ENCODE peak calls at places on chromosomes 5 and 9, in nine cellular contexts. L is OCI-LY7, W is neural progenitor cell, F is PC-3, H is GM23338, U is hepatocyte, K is MM.1S, B is SK-N-SH, Q is HCT116. P is an unnamed sample.

GRCh38 chr5:143141652-143142051 is 261.8 kb downstream of the NR3C1 start:
- DNase-seq in Q (no peak), W (no peak), K (no peak), L (no peak), U (no peak), H (no peak), B (no peak), F (no peak), P (no peak)

GRCh38 chr9:37531699-37532098 is 44.5 kb downstream of the FBXO10 start:
- DNase-seq in Q (no peak), K (peak; percentile 84), B (no peak), H (no peak), W (no peak), L (peak; percentile 55), F (no peak), U (no peak), P (no peak)

GRCh38 chr9:69218166-69218565 is 44.1 kb downstream of the TJP2 start:
- DNase-seq in U (no peak), L (no peak), B (no peak), K (no peak), W (no peak), H (no peak), Q (no peak), F (no peak), P (no peak)

GRCh38 chr9:107952773-107953172 is 463.2 kb upstream of the KLF4 start:
- DNase-seq in H (no peak), L (no peak), Q (no peak), W (no peak), K (no peak), F (no peak), U (no peak), B (no peak), P (no peak)

GRCh38 chr9:36928670-36929349 is 105.3 kb downstream of the PAX5 start:
- DNase-seq in W (no peak), Q (no peak), H (no peak), U (peak; percentile 36), B (no peak), K (no peak), L (no peak), F (peak; percentile 65), P (peak; percentile 76)

GRCh38 chr9:135878528-135879236 is 28.7 kb downstream of the CAMSAP1 start:
- DNase-seq in L (no peak), H (no peak), F (no peak), U (no peak), Q (no peak), B (no peak), W (no peak), K (no peak), P (no peak)

GRCh38 chr5:59693492-59693891 is 200.0 kb downstream of the PDE4D start:
- DNase-seq in K (no peak), L (no peak), F (no peak), B (no peak), W (no peak), H (no peak), Q (no peak), U (no peak), P (no peak)

GRCh38 chr5:149636861-149637246 is 55.6 kb downstream of the ARHGEF37 start:
- DNase-seq in U (peak; percentile 69), H (peak; percentile 96), W (peak; percentile 80), F (peak; percentile 98), K (peak; percentile 27), L (peak; percentile 59), Q (peak; percentile 65), B (peak; percentile 81), P (peak; percentile 90)

GRCh38 chr5:45277860-45278259 is 418.3 kb downstream of the HCN1 start:
- DNase-seq in H (no peak), Q (peak; percentile 51), F (no peak), B (no peak), L (no peak), W (no peak), U (no peak), K (no peak), P (no peak)

GRCh38 chr9:126671381-126671831 is 57.7 kb downstream of the LMX1B start:
- DNase-seq in L (no peak), B (peak; percentile 70), W (peak; percentile 83), H (peak; percentile 28), K (no peak), Q (no peak), F (no peak), U (no peak), P (no peak)

DNA sequence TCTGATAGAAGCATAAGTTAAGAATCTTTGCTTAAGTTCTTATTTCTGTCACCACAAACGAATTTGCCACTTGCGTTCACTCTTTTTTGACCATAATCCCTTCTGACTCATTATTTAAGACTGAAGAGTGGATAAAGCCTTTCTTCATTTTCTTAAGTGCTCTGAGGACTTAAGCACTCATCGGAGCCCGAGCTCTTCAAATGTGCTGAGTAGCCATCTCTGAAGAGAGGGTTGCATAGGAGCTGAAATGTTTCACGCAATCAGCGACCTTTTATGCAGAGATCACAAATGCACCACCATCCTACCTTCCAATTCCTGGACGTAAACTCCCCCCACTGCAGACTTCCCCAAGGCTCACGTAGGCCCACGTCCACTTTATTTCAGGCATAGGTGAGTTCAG is 699.2 kb downstream of the IRX1 start:
- DNase-seq in W (peak; percentile 36), U (no peak), B (no peak), L (no peak), H (no peak), F (no peak), Q (no peak), K (no peak), P (no peak)
- H3K79me2 ChIP-seq in W (no peaks in the 10 kb centered on the region), U (no peaks in the 10 kb centered on the region), B (no peaks in the 10 kb centered on the region), L (no peaks in the 10 kb centered on the region), H (no peaks in the 10 kb centered on the region), F (no peaks in the 10 kb centered on the region), Q (no peaks in the 10 kb centered on the region), K (no peaks in the 10 kb centered on the region), P (no peaks in the 10 kb centered on the region)

GRCh38 chr5:83471405-83472212 is at the start of gene VCAN:
- DNase-seq in U (peak; percentile 84), K (no peak), H (peak; percentile 84), W (peak; percentile 84), B (peak; percentile 59), Q (peak; percentile 53), F (peak; percentile 51), L (no peak), P (peak; percentile 89)
- TF ChIP-seq EZH2phosphoT487 in U (no peak), K (no peak), H (no peak), W (no peak), B (no peak), Q (no peak), F (no peak), L (no peak), P (no peak)

DNA sequence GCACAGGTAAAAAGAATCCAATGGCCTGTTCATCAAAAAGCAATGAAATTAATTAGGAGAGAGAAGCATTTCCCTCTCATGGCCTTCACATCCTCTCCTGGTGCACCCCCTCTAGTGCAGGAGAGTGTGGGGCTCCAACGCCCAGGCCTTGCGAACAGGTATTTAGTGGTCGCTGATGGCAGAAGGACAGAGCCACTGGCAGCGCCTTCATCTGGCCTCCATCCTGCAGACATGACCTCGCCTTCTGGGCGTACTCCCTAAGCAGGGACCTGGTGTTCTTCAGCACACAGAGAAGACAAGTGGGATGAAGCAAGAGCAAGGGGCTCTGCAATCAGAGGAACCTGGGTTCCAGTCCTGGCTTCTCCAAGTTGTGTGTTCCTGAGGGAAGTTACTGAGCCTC is 77.5 kb downstream of the SEMA4D start:
- DNase-seq in U (no peak), L (no peak), W (no peak), B (no peak), K (no peak), Q (no peak), F (no peak), H (no peak), P (no peak)
- H3K4me2 ChIP-seq in U (no peak overlapping the region), L (no peak overlapping the region), W (no peak overlapping the region), B (no peak overlapping the region), K (no peak overlapping the region), Q (no peak overlapping the region), F (no peak overlapping the region), H (no peak overlapping the region), P (no peak overlapping the region)

GRCh38 chr5:116546743-116547124 is 27.9 kb downstream of the SEMA6A start:
- DNase-seq in W (no peak), B (no peak), K (no peak), L (no peak), Q (no peak), U (no peak), F (no peak), H (no peak), P (no peak)
- H3K79me2 ChIP-seq in W (peaks cover 100% of the 10 kb centered on the region), B (no peaks in the 10 kb centered on the region), K (no peaks in the 10 kb centered on the region), L (no peaks in the 10 kb centered on the region), Q (no peaks in the 10 kb centered on the region), U (peaks cover 71% of the 10 kb centered on the region), F (no peaks in the 10 kb centered on the region), H (peaks cover 100% of the 10 kb centered on the region), P (no peaks in the 10 kb centered on the region)

GRCh38 chr9:132154925-132155324 is 6.9 kb upstream of the NTNG2 start:
- DNase-seq in Q (no peak), K (no peak), L (no peak), U (no peak), F (no peak), H (peak; percentile 62), B (peak; percentile 60), W (no peak), P (no peak)

GRCh38 chr9:132157347-132158116 is 4.3 kb upstream of the NTNG2 start:
- DNase-seq in B (no peak), L (no peak), W (no peak), H (no peak), F (no peak), Q (no peak), U (no peak), K (no peak), P (no peak)

GRCh38 chr9:132152231-132152630 is 9.6 kb upstream of the NTNG2 start:
- DNase-seq in F (no peak), K (no peak), Q (no peak), W (no peak), H (no peak), B (no peak), U (no peak), L (no peak), P (no peak)

GRCh38 chr9:132156256-132156655 is 5.6 kb upstream of the NTNG2 start:
- DNase-seq in K (no peak), L (no peak), H (no peak), Q (no peak), U (no peak), B (no peak), W (no peak), F (no peak), P (no peak)

DNA sequence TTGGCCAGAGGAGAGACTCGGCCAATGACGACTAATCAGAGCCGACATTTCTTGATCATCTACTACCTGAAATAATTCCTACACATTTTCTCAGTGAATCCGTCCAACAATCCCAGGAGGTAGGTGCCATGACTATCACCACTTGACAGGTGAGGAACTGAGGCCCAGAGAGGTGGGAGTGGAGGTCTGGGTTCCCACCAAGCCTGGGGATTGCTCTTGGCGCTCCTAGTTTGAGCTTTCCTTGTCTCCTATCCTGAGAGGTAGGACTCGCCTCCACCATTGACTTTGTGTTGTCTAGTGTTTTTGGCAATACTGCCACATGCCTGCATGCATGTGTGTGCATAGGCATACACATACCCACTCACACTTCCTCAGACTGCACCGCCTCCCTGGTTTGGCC is 6.3 kb upstream of the NTNG2 start:
- DNase-seq in F (no peak), Q (no peak), U (no peak), W (no peak), B (no peak), K (no peak), H (no peak), L (no peak), P (no peak)
- TF ChIP-seq EZH2phosphoT487 in F (no peak), Q (no peak), U (no peak), W (no peak), B (no peak), K (no peak), H (no peak), L (no peak), P (no peak)

P was measured in GM23248.